ENCODE peak calls at places on chromosomes 6 and 20, in seven cellular contexts. One of them, this sample, is unnamed.

GRCh38 chr6:91566467-91566866 is 979.6 kb upstream of the MAP3K7 start:
- DNase-seq in brain microvascular endothelial cell: no peak
- DNase-seq in heart left ventricle: no peak
- DNase-seq in OCI-LY7: no peak
- DNase-seq in Calu3: no peak
- DNase-seq in heart right ventricle: no peak
- DNase-seq in endodermal cell: no peak
- DNase-seq in this sample: no peak

GRCh38 chr20:63215101-63216040 is 560 bp downstream of the YTHDF1 start:
- DNase-seq in brain microvascular endothelial cell: peak
- DNase-seq in heart left ventricle: no peak
- DNase-seq in OCI-LY7: peak
- DNase-seq in Calu3: peak
- DNase-seq in heart right ventricle: no peak
- DNase-seq in endodermal cell: peak
- DNase-seq in this sample: peak

GRCh38 chr6:147615659-147616456 is 107.4 kb downstream of the SAMD5 start:
- DNase-seq in brain microvascular endothelial cell: peak
- DNase-seq in heart left ventricle: no peak
- DNase-seq in OCI-LY7: no peak
- DNase-seq in Calu3: no peak
- DNase-seq in heart right ventricle: no peak
- DNase-seq in endodermal cell: no peak
- DNase-seq in this sample: no peak

GRCh38 chr6:120994573-120994967 is 339.7 kb downstream of the TBC1D32 start:
- DNase-seq in brain microvascular endothelial cell: no peak
- DNase-seq in heart left ventricle: no peak
- DNase-seq in OCI-LY7: no peak
- DNase-seq in Calu3: no peak
- DNase-seq in heart right ventricle: no peak
- DNase-seq in endodermal cell: no peak
- DNase-seq in this sample: no peak

GRCh38 chr20:59223750-59224149 is 60.1 kb downstream of the ZNF831 start:
- DNase-seq in brain microvascular endothelial cell: no peak
- DNase-seq in heart left ventricle: no peak
- DNase-seq in OCI-LY7: no peak
- DNase-seq in Calu3: no peak
- DNase-seq in heart right ventricle: no peak
- DNase-seq in endodermal cell: no peak
- DNase-seq in this sample: no peak

GRCh38 chr6:151071295-151071694 is 168.5 kb upstream of the AKAP12 start:
- DNase-seq in brain microvascular endothelial cell: peak
- DNase-seq in heart left ventricle: peak
- DNase-seq in OCI-LY7: no peak
- DNase-seq in Calu3: no peak
- DNase-seq in heart right ventricle: peak
- DNase-seq in endodermal cell: no peak
- DNase-seq in this sample: no peak

GRCh38 chr20:59104848-59105247 is 58.8 kb upstream of the ZNF831 start:
- DNase-seq in brain microvascular endothelial cell: no peak
- DNase-seq in heart left ventricle: no peak
- DNase-seq in OCI-LY7: no peak
- DNase-seq in Calu3: no peak
- DNase-seq in heart right ventricle: no peak
- DNase-seq in endodermal cell: no peak
- DNase-seq in this sample: no peak

GRCh38 chr6:155120034-155120433 is 124.9 kb downstream of the TIAM2 start:
- DNase-seq in brain microvascular endothelial cell: no peak
- DNase-seq in heart left ventricle: no peak
- DNase-seq in OCI-LY7: no peak
- DNase-seq in Calu3: no peak
- DNase-seq in heart right ventricle: no peak
- DNase-seq in endodermal cell: peak
- DNase-seq in this sample: no peak

GRCh38 chr6:78583079-78583478 is 284.3 kb upstream of the IRAK1BP1 start:
- DNase-seq in brain microvascular endothelial cell: no peak
- DNase-seq in heart left ventricle: no peak
- DNase-seq in OCI-LY7: no peak
- DNase-seq in Calu3: no peak
- DNase-seq in heart right ventricle: no peak
- DNase-seq in endodermal cell: no peak
- DNase-seq in this sample: no peak

GRCh38 chr6:115770851-115771250 is 289.8 kb downstream of the FRK start:
- DNase-seq in brain microvascular endothelial cell: no peak
- DNase-seq in heart left ventricle: no peak
- DNase-seq in OCI-LY7: no peak
- DNase-seq in Calu3: no peak
- DNase-seq in heart right ventricle: no peak
- DNase-seq in endodermal cell: peak
- DNase-seq in this sample: no peak

GRCh38 chr6:22227824-22228610 is 68.8 kb downstream of the PRL start:
- DNase-seq in brain microvascular endothelial cell: no peak
- DNase-seq in heart left ventricle: no peak
- DNase-seq in OCI-LY7: no peak
- DNase-seq in Calu3: no peak
- DNase-seq in heart right ventricle: no peak
- DNase-seq in endodermal cell: no peak
- DNase-seq in this sample: no peak

GRCh38 chr6:43120938-43121913 is 45.1 kb downstream of the PTK7 start:
- DNase-seq in brain microvascular endothelial cell: peak
- DNase-seq in heart left ventricle: no peak
- DNase-seq in OCI-LY7: no peak
- DNase-seq in Calu3: no peak
- DNase-seq in heart right ventricle: peak
- DNase-seq in endodermal cell: peak
- DNase-seq in this sample: peak

GRCh38 chr20:2523919-2524434 is 12.4 kb upstream of the TMC2 start:
- DNase-seq in brain microvascular endothelial cell: no peak
- DNase-seq in heart left ventricle: no peak
- DNase-seq in OCI-LY7: no peak
- DNase-seq in Calu3: no peak
- DNase-seq in heart right ventricle: no peak
- DNase-seq in endodermal cell: no peak
- DNase-seq in this sample: no peak

GRCh38 chr20:61306935-61307475 is 54.9 kb downstream of the CDH4 start:
- DNase-seq in brain microvascular endothelial cell: no peak
- DNase-seq in heart left ventricle: no peak
- DNase-seq in OCI-LY7: no peak
- DNase-seq in Calu3: no peak
- DNase-seq in heart right ventricle: no peak
- DNase-seq in endodermal cell: no peak
- DNase-seq in this sample: no peak

GRCh38 chr6:113732384-113732966 is 124.7 kb upstream of the MARCKS start:
- DNase-seq in brain microvascular endothelial cell: no peak
- DNase-seq in heart left ventricle: peak
- DNase-seq in OCI-LY7: no peak
- DNase-seq in Calu3: no peak
- DNase-seq in heart right ventricle: peak
- DNase-seq in endodermal cell: no peak
- DNase-seq in this sample: peak

GRCh38 chr6:167825759-167826229 is 917 bp upstream of the AFDN start:
- DNase-seq in brain microvascular endothelial cell: no peak
- DNase-seq in heart left ventricle: no peak
- DNase-seq in OCI-LY7: no peak
- DNase-seq in Calu3: peak
- DNase-seq in heart right ventricle: peak
- DNase-seq in endodermal cell: peak
- DNase-seq in this sample: peak

GRCh38 chr6:110542311-110543024 is 66.1 kb upstream of the SLC22A16 start:
- DNase-seq in brain microvascular endothelial cell: no peak
- DNase-seq in heart left ventricle: peak
- DNase-seq in OCI-LY7: no peak
- DNase-seq in Calu3: no peak
- DNase-seq in heart right ventricle: peak
- DNase-seq in endodermal cell: no peak
- DNase-seq in this sample: no peak

GRCh38 chr6:142763205-142763604 is 181.8 kb downstream of the HIVEP2 start:
- DNase-seq in brain microvascular endothelial cell: no peak
- DNase-seq in heart left ventricle: no peak
- DNase-seq in OCI-LY7: no peak
- DNase-seq in Calu3: no peak
- DNase-seq in heart right ventricle: no peak
- DNase-seq in endodermal cell: no peak
- DNase-seq in this sample: no peak

GRCh38 chr6:28867078-28867414 is 56.7 kb downstream of the TRIM27 start:
- DNase-seq in brain microvascular endothelial cell: no peak
- DNase-seq in heart left ventricle: no peak
- DNase-seq in OCI-LY7: no peak
- DNase-seq in Calu3: no peak
- DNase-seq in heart right ventricle: no peak
- DNase-seq in endodermal cell: no peak
- DNase-seq in this sample: no peak

GRCh38 chr20:57040924-57041323 is 225.5 kb downstream of the BMP7 start:
- DNase-seq in brain microvascular endothelial cell: peak
- DNase-seq in heart left ventricle: no peak
- DNase-seq in OCI-LY7: no peak
- DNase-seq in Calu3: no peak
- DNase-seq in heart right ventricle: no peak
- DNase-seq in endodermal cell: no peak
- DNase-seq in this sample: no peak

GRCh38 chr6:116424001-116424400 is 37.2 kb upstream of the CALHM6 start:
- DNase-seq in brain microvascular endothelial cell: peak
- DNase-seq in heart left ventricle: no peak
- DNase-seq in OCI-LY7: no peak
- DNase-seq in Calu3: no peak
- DNase-seq in heart right ventricle: no peak
- DNase-seq in endodermal cell: no peak
- DNase-seq in this sample: no peak

GRCh38 chr6:94548211-94548610 is 1029.1 kb upstream of the MANEA start:
- DNase-seq in brain microvascular endothelial cell: no peak
- DNase-seq in heart left ventricle: no peak
- DNase-seq in OCI-LY7: no peak
- DNase-seq in Calu3: no peak
- DNase-seq in heart right ventricle: no peak
- DNase-seq in endodermal cell: no peak
- DNase-seq in this sample: no peak

GRCh38 chr6:73566954-73567591 is 46.2 kb upstream of the EEF1A1 start:
- DNase-seq in brain microvascular endothelial cell: peak
- DNase-seq in heart left ventricle: peak
- DNase-seq in OCI-LY7: no peak
- DNase-seq in Calu3: peak
- DNase-seq in heart right ventricle: peak
- DNase-seq in endodermal cell: no peak
- DNase-seq in this sample: no peak

GRCh38 chr6:14147891-14148290 is 30.3 kb downstream of the CD83 start:
- DNase-seq in brain microvascular endothelial cell: no peak
- DNase-seq in heart left ventricle: no peak
- DNase-seq in OCI-LY7: no peak
- DNase-seq in Calu3: no peak
- DNase-seq in heart right ventricle: no peak
- DNase-seq in endodermal cell: no peak
- DNase-seq in this sample: no peak

GRCh38 chr6:125393449-125393858 is 91.7 kb upstream of the HDDC2 start:
- DNase-seq in brain microvascular endothelial cell: no peak
- DNase-seq in heart left ventricle: no peak
- DNase-seq in OCI-LY7: peak
- DNase-seq in Calu3: no peak
- DNase-seq in heart right ventricle: no peak
- DNase-seq in endodermal cell: no peak
- DNase-seq in this sample: no peak

GRCh38 chr6:28090902-28091586 is 10.7 kb downstream of the ZNF165 start:
- DNase-seq in brain microvascular endothelial cell: no peak
- DNase-seq in heart left ventricle: peak
- DNase-seq in OCI-LY7: no peak
- DNase-seq in Calu3: no peak
- DNase-seq in heart right ventricle: no peak
- DNase-seq in endodermal cell: no peak
- DNase-seq in this sample: no peak

GRCh38 chr6:14734052-14734415 is 511.8 kb upstream of the JARID2 start:
- DNase-seq in brain microvascular endothelial cell: no peak
- DNase-seq in heart left ventricle: no peak
- DNase-seq in OCI-LY7: no peak
- DNase-seq in Calu3: no peak
- DNase-seq in heart right ventricle: no peak
- DNase-seq in endodermal cell: no peak
- DNase-seq in this sample: no peak

GRCh38 chr20:9068232-9068781 is 580 bp upstream of the PLCB4 start:
- DNase-seq in brain microvascular endothelial cell: no peak
- DNase-seq in heart left ventricle: peak
- DNase-seq in OCI-LY7: no peak
- DNase-seq in Calu3: peak
- DNase-seq in heart right ventricle: peak
- DNase-seq in endodermal cell: peak
- DNase-seq in this sample: peak
- TF ChIP-seq CTCF in brain microvascular endothelial cell: no peak
- TF ChIP-seq CTCF in heart left ventricle: no peak
- TF ChIP-seq CTCF in OCI-LY7: no peak
- TF ChIP-seq CTCF in Calu3: no peak
- TF ChIP-seq CTCF in heart right ventricle: no peak
- TF ChIP-seq CTCF in endodermal cell: peak
- TF ChIP-seq CTCF in this sample: no peak

DNA sequence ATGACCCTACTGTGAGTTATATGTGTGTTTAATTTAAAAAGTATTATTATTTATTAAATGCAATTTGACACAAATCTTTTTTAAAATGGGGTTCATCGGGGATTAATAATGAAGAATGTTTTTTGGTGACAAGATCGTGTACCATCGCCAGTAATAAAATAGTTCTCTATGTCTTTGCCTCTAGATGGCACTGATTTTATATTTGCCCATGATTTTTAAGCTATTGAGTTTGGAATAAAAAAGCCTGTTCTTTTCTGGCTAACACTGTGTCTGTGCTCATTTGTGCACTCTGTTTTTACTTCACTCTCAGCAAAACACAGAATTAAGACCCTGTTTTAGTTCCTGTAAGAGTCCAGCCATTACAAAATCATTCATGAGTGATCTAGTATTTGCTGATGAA is 127.0 kb downstream of the FARS2 start:
- DNase-seq in brain microvascular endothelial cell: no peak
- DNase-seq in heart left ventricle: no peak
- DNase-seq in OCI-LY7: no peak
- DNase-seq in Calu3: no peak
- DNase-seq in heart right ventricle: no peak
- DNase-seq in endodermal cell: no peak
- DNase-seq in this sample: no peak
- TF ChIP-seq CTCF in brain microvascular endothelial cell: no peak
- TF ChIP-seq CTCF in heart left ventricle: no peak
- TF ChIP-seq CTCF in OCI-LY7: no peak
- TF ChIP-seq CTCF in Calu3: no peak
- TF ChIP-seq CTCF in heart right ventricle: no peak
- TF ChIP-seq CTCF in endodermal cell: no peak
- TF ChIP-seq CTCF in this sample: no peak

GRCh38 chr6:40918035-40918651 is 120.9 kb downstream of the UNC5CL start:
- DNase-seq in brain microvascular endothelial cell: no peak
- DNase-seq in heart left ventricle: no peak
- DNase-seq in OCI-LY7: no peak
- DNase-seq in Calu3: no peak
- DNase-seq in heart right ventricle: no peak
- DNase-seq in endodermal cell: peak
- DNase-seq in this sample: no peak
- TF ChIP-seq CTCF in brain microvascular endothelial cell: no peak
- TF ChIP-seq CTCF in heart left ventricle: no peak
- TF ChIP-seq CTCF in OCI-LY7: no peak
- TF ChIP-seq CTCF in Calu3: no peak
- TF ChIP-seq CTCF in heart right ventricle: no peak
- TF ChIP-seq CTCF in endodermal cell: peak
- TF ChIP-seq CTCF in this sample: no peak

DNA sequence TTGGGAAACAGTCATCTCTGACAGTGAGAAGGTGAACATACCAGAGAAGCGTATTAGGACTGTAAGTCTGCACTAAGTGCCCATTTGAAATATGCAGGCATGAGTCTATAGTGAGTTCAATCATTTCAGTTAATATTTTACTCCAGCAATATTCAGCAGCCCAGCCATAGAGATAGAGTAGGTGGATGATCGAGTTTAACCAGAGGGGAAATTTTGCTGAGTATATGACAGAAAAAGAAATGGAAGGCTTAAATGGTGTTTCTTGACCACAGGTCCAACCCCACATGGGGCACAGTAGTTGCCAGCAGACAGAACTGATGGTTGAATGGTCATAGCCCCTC is 39.8 kb downstream of the KIF6 start:
- DNase-seq in brain microvascular endothelial cell: no peak
- DNase-seq in heart left ventricle: no peak
- DNase-seq in OCI-LY7: no peak
- DNase-seq in Calu3: no peak
- DNase-seq in heart right ventricle: no peak
- DNase-seq in endodermal cell: no peak
- DNase-seq in this sample: no peak
- TF ChIP-seq CTCF in brain microvascular endothelial cell: no peak
- TF ChIP-seq CTCF in heart left ventricle: no peak
- TF ChIP-seq CTCF in OCI-LY7: no peak
- TF ChIP-seq CTCF in Calu3: no peak
- TF ChIP-seq CTCF in heart right ventricle: no peak
- TF ChIP-seq CTCF in endodermal cell: no peak
- TF ChIP-seq CTCF in this sample: no peak